ENCODE peak calls at places on chromosome 15, in nine cellular contexts. X is PC-9; G is psoas muscle; K is iPS DF 6.9; E is aorta; B is Karpas-422; R is ascending aorta; L is transverse colon; O is effector memory CD4-positive, alpha-beta T cell. N is an unnamed sample. For H3K9me3, the result is how much of the 10 kb centered on the place peaks cover.

GRCh38 chr15:100201376-100202280 is 140.1 kb downstream of the ADAMTS17 start:
- DNase-seq in X (no peak), G (no peak), K (no peak), E (no peak), B (no peak), R (no peak), L (no peak), O (no peak), N (no peak)

GRCh38 chr15:82040862-82041261 is 5.0 kb downstream of the MEX3B start:
- DNase-seq in X (no peak), G (no peak), K (no peak), E (no peak), B (no peak), R (no peak), L (no peak), O (no peak), N (no peak)

GRCh38 chr15:100261302-100262240 is 80.2 kb downstream of the ADAMTS17 start:
- DNase-seq in X (no peak), G (no peak), K (no peak), E (no peak), B (no peak), R (no peak), L (no peak), O (no peak), N (no peak)

GRCh38 chr15:43186003-43186353 is 775 bp downstream of the CCNDBP1 start:
- DNase-seq in X (no peak), G (no peak), K (no peak), E (no peak), B (no peak), R (no peak), L (peak), O (no peak), N (no peak)

GRCh38 chr15:52162876-52163275 is 28.3 kb downstream of the GNB5 start:
- DNase-seq in X (no peak), G (no peak), K (no peak), E (no peak), B (no peak), R (no peak), L (no peak), O (no peak), N (no peak)

GRCh38 chr15:84755736-84756527 is 7.5 kb downstream of the ZNF592 start:
- DNase-seq in X (no peak), G (no peak), K (no peak), E (no peak), B (no peak), R (no peak), L (peak), O (no peak), N (no peak)

GRCh38 chr15:57544840-57545239 is 46.9 kb upstream of the MYZAP start:
- DNase-seq in X (no peak), G (no peak), K (no peak), E (no peak), B (no peak), R (no peak), L (no peak), O (no peak), N (no peak)

GRCh38 chr15:40093224-40093842 is 15.3 kb downstream of the BMF start:
- DNase-seq in X (peak), G (no peak), K (no peak), E (no peak), B (no peak), R (no peak), L (no peak), O (no peak), N (no peak)

GRCh38 chr15:39304201-39304841 is 276.6 kb upstream of the THBS1 start:
- DNase-seq in X (no peak), G (no peak), K (no peak), E (no peak), B (no peak), R (no peak), L (no peak), O (no peak), N (no peak)

GRCh38 chr15:66897971-66898370 is 167.4 kb upstream of the SMAD3 start:
- DNase-seq in X (no peak), G (no peak), K (no peak), E (no peak), B (no peak), R (no peak), L (no peak), O (no peak), N (no peak)

GRCh38 chr15:86231864-86232801 is 152.5 kb downstream of the AGBL1 start:
- DNase-seq in X (no peak), G (no peak), K (peak), E (no peak), B (peak), R (no peak), L (peak), O (no peak), N (peak)

GRCh38 chr15:59751552-59752413 is 62.7 kb upstream of the BNIP2 start:
- DNase-seq in X (peak), G (no peak), K (peak), E (no peak), B (peak), R (no peak), L (no peak), O (no peak), N (peak)

GRCh38 chr15:59649603-59650002 is 7.7 kb downstream of the GTF2A2 start:
- DNase-seq in X (no peak), G (no peak), K (no peak), E (no peak), B (no peak), R (no peak), L (no peak), O (no peak), N (no peak)

GRCh38 chr15:68608206-68608843 is 29.5 kb downstream of the CORO2B start:
- DNase-seq in X (no peak), G (peak), K (no peak), E (peak), B (no peak), R (peak), L (peak), O (no peak), N (no peak)

GRCh38 chr15:48283361-48284157 is 47.7 kb upstream of the DUT start:
- DNase-seq in X (no peak), G (no peak), K (no peak), E (no peak), B (no peak), R (no peak), L (no peak), O (no peak), N (no peak)

GRCh38 chr15:64911317-64912186 is at the start of gene ANKDD1A:
- DNase-seq in X (no peak), G (peak), K (no peak), E (peak), B (no peak), R (no peak), L (peak), O (no peak), N (peak)

GRCh38 chr15:78915341-78916087 is 29.3 kb downstream of the CTSH start:
- DNase-seq in X (no peak), G (no peak), K (no peak), E (no peak), B (no peak), R (peak), L (peak), O (no peak), N (no peak)

GRCh38 chr15:33200903-33201302 is 6.4 kb upstream of the FMN1 start:
- DNase-seq in X (peak), G (no peak), K (no peak), E (no peak), B (no peak), R (no peak), L (no peak), O (no peak), N (no peak)

GRCh38 chr15:70799667-70800450 is 36.5 kb upstream of the UACA start:
- DNase-seq in X (peak), G (no peak), K (no peak), E (no peak), B (no peak), R (no peak), L (no peak), O (no peak), N (no peak)

GRCh38 chr15:65275728-65276126 is 11.0 kb downstream of the PARP16 start:
- DNase-seq in X (no peak), G (no peak), K (no peak), E (no peak), B (no peak), R (no peak), L (no peak), O (no peak), N (no peak)

GRCh38 chr15:77870195-77871065 is 207.1 kb downstream of the TBC1D2B start:
- DNase-seq in X (peak), G (peak), K (peak), E (peak), B (peak), R (no peak), L (peak), O (no peak), N (no peak)

GRCh38 chr15:35306361-35306981 is 221.4 kb upstream of the NANOGP8 start:
- DNase-seq in X (peak), G (no peak), K (no peak), E (no peak), B (no peak), R (no peak), L (peak), O (no peak), N (no peak)

GRCh38 chr15:40796508-40796907 is 10.4 kb upstream of the ZFYVE19 start:
- DNase-seq in X (no peak), G (peak), K (no peak), E (peak), B (no peak), R (no peak), L (no peak), O (no peak), N (no peak)

GRCh38 chr15:74252291-74253080 is 16.4 kb downstream of the CCDC33 start:
- DNase-seq in X (no peak), G (no peak), K (no peak), E (no peak), B (no peak), R (no peak), L (no peak), O (no peak), N (no peak)

GRCh38 chr15:99230867-99231266 is 18.5 kb downstream of the TTC23 start:
- DNase-seq in X (no peak), G (no peak), K (no peak), E (no peak), B (no peak), R (no peak), L (no peak), O (no peak), N (no peak)

GRCh38 chr15:40087991-40088928 is 20.4 kb downstream of the BMF start:
- DNase-seq in X (peak), G (peak), K (no peak), E (no peak), B (no peak), R (no peak), L (no peak), O (no peak), N (no peak)

GRCh38 chr15:34812369-34812768 is 17.0 kb upstream of the ACTC1 start:
- DNase-seq in X (no peak), G (no peak), K (no peak), E (no peak), B (no peak), R (no peak), L (no peak), O (no peak), N (no peak)

GRCh38 chr15:57969355-57969754 is 96.2 kb downstream of the ALDH1A2 start:
- DNase-seq in X (no peak), G (no peak), K (no peak), E (no peak), B (no peak), R (no peak), L (no peak), O (no peak), N (no peak)

GRCh38 chr15:60507596-60508424 is 28.9 kb upstream of the ICE2 start:
- DNase-seq in X (no peak), G (no peak), K (peak), E (no peak), B (peak), R (no peak), L (peak), O (peak), N (peak)

GRCh38 chr15:75178171-75178937 is 23.3 kb upstream of the C15orf39 start:
- DNase-seq in X (no peak), G (peak), K (no peak), E (peak), B (no peak), R (no peak), L (peak), O (no peak), N (no peak)

GRCh38 chr15:57611938-57612337 is 20.2 kb downstream of the MYZAP start:
- DNase-seq in X (peak), G (no peak), K (no peak), E (no peak), B (no peak), R (no peak), L (peak), O (no peak), N (no peak)

GRCh38 chr15:99421172-99421656 is 144.6 kb upstream of the MEF2A start:
- DNase-seq in X (no peak), G (no peak), K (no peak), E (peak), B (no peak), R (no peak), L (no peak), O (no peak), N (peak)

DNA sequence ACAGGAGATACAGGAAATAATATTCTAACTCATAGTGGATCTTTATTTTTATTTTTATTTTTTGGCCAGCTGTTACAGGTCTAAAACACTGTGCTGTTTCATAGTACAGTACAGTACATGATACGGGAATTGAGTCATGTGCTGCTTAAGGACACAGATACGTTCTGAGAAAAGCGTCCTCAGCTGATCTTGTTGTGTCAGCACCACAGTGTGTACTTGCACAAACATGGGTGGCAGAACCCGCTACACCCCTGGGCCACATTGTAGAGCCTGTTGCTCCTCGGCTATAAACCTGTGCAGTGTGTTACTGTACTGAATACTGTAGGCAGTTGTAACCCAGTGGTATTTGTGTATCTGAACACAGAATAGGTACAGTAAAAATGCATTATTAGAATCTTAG is 183.4 kb downstream of the OR4M2 start:
- DNase-seq in X (no peak), G (no peak), K (no peak), E (no peak), B (no peak), R (no peak), L (no peak), O (no peak), N (no peak)
- H3K9me3 ChIP-seq in X (under half), G (under half), K (under half), E (under half), B (under half), R (under half), L (under half), O (under half), N (under half)

GRCh38 chr15:101371081-101371480 is 76.0 kb upstream of the SNRPA1 start:
- DNase-seq in X (no peak), G (peak), K (no peak), E (no peak), B (no peak), R (no peak), L (peak), O (no peak), N (no peak)
- H3K9me3 ChIP-seq in X (under half), G (under half), K (under half), E (under half), B (under half), R (under half), L (under half), O (under half), N (under half)

DNA sequence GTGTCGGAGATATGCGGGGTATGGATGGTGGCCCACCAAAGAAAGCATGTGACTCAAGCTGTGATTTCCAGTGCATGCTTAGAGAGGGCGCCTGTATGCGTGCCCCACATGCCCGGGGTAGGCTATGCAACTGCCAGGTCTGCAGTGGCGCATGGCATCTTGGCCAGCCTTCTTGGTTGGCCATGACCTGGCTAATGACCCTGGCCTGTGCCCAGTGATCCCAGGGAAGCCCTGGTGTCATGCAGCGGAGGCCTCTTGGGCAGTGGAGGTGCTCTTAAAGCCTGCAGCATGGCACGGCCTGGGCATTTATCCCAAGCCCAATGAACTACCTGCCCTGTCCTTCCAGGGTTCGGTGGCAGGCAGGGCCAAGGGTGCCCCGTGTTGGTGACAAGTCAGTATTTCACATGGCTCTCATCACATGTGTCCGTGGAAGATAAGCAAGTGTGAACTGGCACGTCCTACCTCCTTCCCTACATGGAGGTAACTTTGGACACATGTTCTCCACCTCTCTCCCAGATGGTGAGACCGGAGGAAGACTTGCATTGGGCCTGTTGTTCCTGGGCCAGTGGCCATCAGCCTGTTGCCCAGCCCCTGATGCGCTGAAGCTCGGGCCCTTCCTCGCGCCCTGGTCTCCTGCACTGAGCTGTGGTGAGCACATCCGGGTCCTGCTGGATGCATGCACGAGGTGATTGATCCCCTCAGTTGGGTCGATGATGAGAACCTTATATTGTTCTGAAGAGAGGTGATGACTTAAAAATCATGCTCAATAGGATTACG is 192.0 kb downstream of the UBE3A start:
- DNase-seq in X (no peak), G (peak), K (no peak), E (peak), B (no peak), R (no peak), L (peak), O (no peak), N (no peak)
- H3K9me3 ChIP-seq in X (under half), G (under half), K (under half), E (under half), B (under half), R (under half), L (under half), O (under half), N (half or more)

GRCh38 chr15:25182736-25183445 is 228.1 kb downstream of the SNRPN start:
- DNase-seq in X (no peak), G (peak), K (peak), E (peak), B (no peak), R (peak), L (no peak), O (no peak), N (no peak)

GRCh38 chr15:25180606-25181289 is 226.0 kb downstream of the SNRPN start:
- DNase-seq in X (no peak), G (no peak), K (no peak), E (peak), B (no peak), R (no peak), L (peak), O (no peak), N (no peak)

GRCh38 chr15:25182098-25182478 is 227.3 kb downstream of the SNRPN start:
- DNase-seq in X (no peak), G (no peak), K (no peak), E (peak), B (no peak), R (no peak), L (no peak), O (no peak), N (no peak)

GRCh38 chr15:25179673-25180511 is 225.1 kb downstream of the SNRPN start:
- DNase-seq in X (no peak), G (peak), K (no peak), E (no peak), B (no peak), R (no peak), L (peak), O (no peak), N (no peak)

GRCh38 chr15:25181290-25182097 is 226.7 kb downstream of the SNRPN start:
- DNase-seq in X (no peak), G (peak), K (no peak), E (peak), B (no peak), R (peak), L (peak), O (no peak), N (no peak)
- H3K9me3 ChIP-seq in X (under half), G (under half), K (under half), E (under half), B (under half), R (under half), L (under half), O (under half), N (half or more)

N was measured in CD4-positive, CD25-positive, alpha-beta regulatory T cell.